ENCODE peak calls at places on chromosomes 6 and 20, in seven cellular contexts. One of them, this sample, is unnamed.

GRCh38 chr6:42694586-42694985 is 27.8 kb downstream of the PRPH2 start:
- DNase-seq in Peyer's patch: no peak
- DNase-seq in aorta: no peak
- DNase-seq in breast epithelium: no peak
- DNase-seq in left ventricle myocardium inferior: no peak
- DNase-seq in tibial nerve: no peak
- DNase-seq in naive thymus-derived CD4-positive, alpha-beta T cell: no peak
- DNase-seq in this sample: no peak

GRCh38 chr6:62392289-62392688 is 106.3 kb upstream of the KHDRBS2 start:
- DNase-seq in Peyer's patch: no peak
- DNase-seq in aorta: no peak
- DNase-seq in breast epithelium: no peak
- DNase-seq in left ventricle myocardium inferior: no peak
- DNase-seq in tibial nerve: no peak
- DNase-seq in naive thymus-derived CD4-positive, alpha-beta T cell: no peak
- DNase-seq in this sample: no peak

GRCh38 chr6:26020291-26020982 is 57.8 kb downstream of the TRIM38 start:
- DNase-seq in Peyer's patch: peak; percentile 76
- DNase-seq in aorta: peak; percentile 91
- DNase-seq in breast epithelium: peak; percentile 85
- DNase-seq in left ventricle myocardium inferior: peak; percentile 73
- DNase-seq in tibial nerve: peak; percentile 64
- DNase-seq in naive thymus-derived CD4-positive, alpha-beta T cell: peak; percentile 68
- DNase-seq in this sample: peak; percentile 63

GRCh38 chr6:149152521-149152920 is 165.0 kb upstream of the TAB2 start:
- DNase-seq in Peyer's patch: no peak
- DNase-seq in aorta: no peak
- DNase-seq in breast epithelium: no peak
- DNase-seq in left ventricle myocardium inferior: no peak
- DNase-seq in tibial nerve: no peak
- DNase-seq in naive thymus-derived CD4-positive, alpha-beta T cell: no peak
- DNase-seq in this sample: no peak

GRCh38 chr20:64226686-64227576 is 28.6 kb upstream of the PCMTD2 start:
- DNase-seq in Peyer's patch: no peak
- DNase-seq in aorta: no peak
- DNase-seq in breast epithelium: no peak
- DNase-seq in left ventricle myocardium inferior: no peak
- DNase-seq in tibial nerve: no peak
- DNase-seq in naive thymus-derived CD4-positive, alpha-beta T cell: no peak
- DNase-seq in this sample: no peak

GRCh38 chr6:88629838-88630462 is 333.5 kb downstream of the RNGTT start:
- DNase-seq in Peyer's patch: peak; percentile 32
- DNase-seq in aorta: no peak
- DNase-seq in breast epithelium: no peak
- DNase-seq in left ventricle myocardium inferior: no peak
- DNase-seq in tibial nerve: no peak
- DNase-seq in naive thymus-derived CD4-positive, alpha-beta T cell: no peak
- DNase-seq in this sample: no peak

GRCh38 chr20:1336699-1337387 is 7.9 kb upstream of the SDCBP2 start:
- DNase-seq in Peyer's patch: no peak
- DNase-seq in aorta: peak; percentile 86
- DNase-seq in breast epithelium: peak; percentile 69
- DNase-seq in left ventricle myocardium inferior: peak; percentile 84
- DNase-seq in tibial nerve: no peak
- DNase-seq in naive thymus-derived CD4-positive, alpha-beta T cell: no peak
- DNase-seq in this sample: no peak

GRCh38 chr6:101296184-101296583 is 97.3 kb upstream of the GRIK2 start:
- DNase-seq in Peyer's patch: no peak
- DNase-seq in aorta: no peak
- DNase-seq in breast epithelium: no peak
- DNase-seq in left ventricle myocardium inferior: no peak
- DNase-seq in tibial nerve: no peak
- DNase-seq in naive thymus-derived CD4-positive, alpha-beta T cell: no peak
- DNase-seq in this sample: no peak

GRCh38 chr20:44785768-44786167 is 24.6 kb downstream of the RIMS4 start:
- DNase-seq in Peyer's patch: no peak
- DNase-seq in aorta: no peak
- DNase-seq in breast epithelium: no peak
- DNase-seq in left ventricle myocardium inferior: no peak
- DNase-seq in tibial nerve: no peak
- DNase-seq in naive thymus-derived CD4-positive, alpha-beta T cell: no peak
- DNase-seq in this sample: no peak

GRCh38 chr20:22796465-22797077 is 212.2 kb upstream of the FOXA2 start:
- DNase-seq in Peyer's patch: no peak
- DNase-seq in aorta: no peak
- DNase-seq in breast epithelium: no peak
- DNase-seq in left ventricle myocardium inferior: no peak
- DNase-seq in tibial nerve: no peak
- DNase-seq in naive thymus-derived CD4-positive, alpha-beta T cell: no peak
- DNase-seq in this sample: no peak

GRCh38 chr6:37168809-37169457 is 1.0 kb upstream of the PIM1 start:
- DNase-seq in Peyer's patch: peak; percentile 25
- DNase-seq in aorta: no peak
- DNase-seq in breast epithelium: no peak
- DNase-seq in left ventricle myocardium inferior: no peak
- DNase-seq in tibial nerve: peak; percentile 21
- DNase-seq in naive thymus-derived CD4-positive, alpha-beta T cell: no peak
- DNase-seq in this sample: no peak

GRCh38 chr6:99603421-99604160 is 3.0 kb upstream of the PRDM13 start:
- DNase-seq in Peyer's patch: no peak
- DNase-seq in aorta: peak; percentile 80
- DNase-seq in breast epithelium: no peak
- DNase-seq in left ventricle myocardium inferior: no peak
- DNase-seq in tibial nerve: no peak
- DNase-seq in naive thymus-derived CD4-positive, alpha-beta T cell: no peak
- DNase-seq in this sample: no peak

GRCh38 chr6:38187285-38187684 is 367.8 kb downstream of the ZFAND3 start:
- DNase-seq in Peyer's patch: peak; percentile 6
- DNase-seq in aorta: no peak
- DNase-seq in breast epithelium: peak; percentile 37
- DNase-seq in left ventricle myocardium inferior: no peak
- DNase-seq in tibial nerve: no peak
- DNase-seq in naive thymus-derived CD4-positive, alpha-beta T cell: no peak
- DNase-seq in this sample: no peak

GRCh38 chr20:62136283-62137091 is 6.7 kb downstream of the PSMA7 start:
- DNase-seq in Peyer's patch: peak; percentile 76
- DNase-seq in aorta: peak; percentile 86
- DNase-seq in breast epithelium: peak; percentile 63
- DNase-seq in left ventricle myocardium inferior: peak; percentile 66
- DNase-seq in tibial nerve: peak; percentile 61
- DNase-seq in naive thymus-derived CD4-positive, alpha-beta T cell: peak; percentile 54
- DNase-seq in this sample: peak; percentile 46

GRCh38 chr6:157813191-157813590 is 9.9 kb upstream of the SNX9 start:
- DNase-seq in Peyer's patch: no peak
- DNase-seq in aorta: no peak
- DNase-seq in breast epithelium: no peak
- DNase-seq in left ventricle myocardium inferior: peak; percentile 29
- DNase-seq in tibial nerve: no peak
- DNase-seq in naive thymus-derived CD4-positive, alpha-beta T cell: no peak
- DNase-seq in this sample: no peak

GRCh38 chr20:6993526-6993925 is 226.0 kb downstream of the BMP2 start:
- DNase-seq in Peyer's patch: no peak
- DNase-seq in aorta: no peak
- DNase-seq in breast epithelium: no peak
- DNase-seq in left ventricle myocardium inferior: no peak
- DNase-seq in tibial nerve: no peak
- DNase-seq in naive thymus-derived CD4-positive, alpha-beta T cell: no peak
- DNase-seq in this sample: no peak

GRCh38 chr6:144581807-144582537 is 296.8 kb downstream of the UTRN start:
- DNase-seq in Peyer's patch: no peak
- DNase-seq in aorta: no peak
- DNase-seq in breast epithelium: no peak
- DNase-seq in left ventricle myocardium inferior: no peak
- DNase-seq in tibial nerve: no peak
- DNase-seq in naive thymus-derived CD4-positive, alpha-beta T cell: no peak
- DNase-seq in this sample: no peak

GRCh38 chr20:4832469-4832868 is 110.8 kb downstream of the PRND start:
- DNase-seq in Peyer's patch: no peak
- DNase-seq in aorta: no peak
- DNase-seq in breast epithelium: no peak
- DNase-seq in left ventricle myocardium inferior: no peak
- DNase-seq in tibial nerve: no peak
- DNase-seq in naive thymus-derived CD4-positive, alpha-beta T cell: no peak
- DNase-seq in this sample: no peak

GRCh38 chr20:33372993-33373441 is 28.3 kb downstream of the CDK5RAP1 start:
- DNase-seq in Peyer's patch: no peak
- DNase-seq in aorta: no peak
- DNase-seq in breast epithelium: no peak
- DNase-seq in left ventricle myocardium inferior: no peak
- DNase-seq in tibial nerve: no peak
- DNase-seq in naive thymus-derived CD4-positive, alpha-beta T cell: no peak
- DNase-seq in this sample: no peak

GRCh38 chr6:152267967-152268845 is 369.0 kb downstream of the SYNE1 start:
- DNase-seq in Peyer's patch: no peak
- DNase-seq in aorta: no peak
- DNase-seq in breast epithelium: no peak
- DNase-seq in left ventricle myocardium inferior: no peak
- DNase-seq in tibial nerve: no peak
- DNase-seq in naive thymus-derived CD4-positive, alpha-beta T cell: no peak
- DNase-seq in this sample: no peak

GRCh38 chr20:57560554-57561355 is at the start of gene PCK1:
- DNase-seq in Peyer's patch: no peak
- DNase-seq in aorta: no peak
- DNase-seq in breast epithelium: no peak
- DNase-seq in left ventricle myocardium inferior: peak; percentile 60
- DNase-seq in tibial nerve: peak; percentile 34
- DNase-seq in naive thymus-derived CD4-positive, alpha-beta T cell: no peak
- DNase-seq in this sample: no peak

GRCh38 chr6:106913676-106914280 is 60.8 kb downstream of the CD24 start:
- DNase-seq in Peyer's patch: no peak
- DNase-seq in aorta: no peak
- DNase-seq in breast epithelium: no peak
- DNase-seq in left ventricle myocardium inferior: no peak
- DNase-seq in tibial nerve: no peak
- DNase-seq in naive thymus-derived CD4-positive, alpha-beta T cell: no peak
- DNase-seq in this sample: no peak

GRCh38 chr20:50534567-50534966 is 24.4 kb downstream of the PTPN1 start:
- DNase-seq in Peyer's patch: no peak
- DNase-seq in aorta: no peak
- DNase-seq in breast epithelium: no peak
- DNase-seq in left ventricle myocardium inferior: no peak
- DNase-seq in tibial nerve: no peak
- DNase-seq in naive thymus-derived CD4-positive, alpha-beta T cell: no peak
- DNase-seq in this sample: no peak

GRCh38 chr6:34928220-34928619 is 39.2 kb downstream of the ANKS1A start:
- DNase-seq in Peyer's patch: no peak
- DNase-seq in aorta: no peak
- DNase-seq in breast epithelium: no peak
- DNase-seq in left ventricle myocardium inferior: no peak
- DNase-seq in tibial nerve: no peak
- DNase-seq in naive thymus-derived CD4-positive, alpha-beta T cell: no peak
- DNase-seq in this sample: no peak

GRCh38 chr20:45359406-45360148 is 3.4 kb upstream of the SYS1 start:
- DNase-seq in Peyer's patch: no peak
- DNase-seq in aorta: no peak
- DNase-seq in breast epithelium: no peak
- DNase-seq in left ventricle myocardium inferior: no peak
- DNase-seq in tibial nerve: no peak
- DNase-seq in naive thymus-derived CD4-positive, alpha-beta T cell: no peak
- DNase-seq in this sample: no peak

GRCh38 chr6:43308101-43308989 is at the start of gene CRIP3:
- DNase-seq in Peyer's patch: peak; percentile 65
- DNase-seq in aorta: peak; percentile 82
- DNase-seq in breast epithelium: no peak
- DNase-seq in left ventricle myocardium inferior: peak; percentile 44
- DNase-seq in tibial nerve: no peak
- DNase-seq in naive thymus-derived CD4-positive, alpha-beta T cell: peak; percentile 29
- DNase-seq in this sample: peak; percentile 27

GRCh38 chr6:106101466-106101865 is 15.3 kb downstream of the PRDM1 start:
- DNase-seq in Peyer's patch: no peak
- DNase-seq in aorta: no peak
- DNase-seq in breast epithelium: no peak
- DNase-seq in left ventricle myocardium inferior: no peak
- DNase-seq in tibial nerve: no peak
- DNase-seq in naive thymus-derived CD4-positive, alpha-beta T cell: no peak
- DNase-seq in this sample: no peak

GRCh38 chr6:148445620-148446019 is 103.0 kb downstream of the SASH1 start:
- DNase-seq in Peyer's patch: no peak
- DNase-seq in aorta: no peak
- DNase-seq in breast epithelium: no peak
- DNase-seq in left ventricle myocardium inferior: no peak
- DNase-seq in tibial nerve: no peak
- DNase-seq in naive thymus-derived CD4-positive, alpha-beta T cell: no peak
- DNase-seq in this sample: no peak

GRCh38 chr6:142260748-142261147 is 41.1 kb upstream of the ADGRG6 start:
- DNase-seq in Peyer's patch: no peak
- DNase-seq in aorta: no peak
- DNase-seq in breast epithelium: no peak
- DNase-seq in left ventricle myocardium inferior: no peak
- DNase-seq in tibial nerve: no peak
- DNase-seq in naive thymus-derived CD4-positive, alpha-beta T cell: no peak
- DNase-seq in this sample: no peak

GRCh38 chr6:108560463-108561308 is at the start of gene FOXO3:
- DNase-seq in Peyer's patch: peak; percentile 87
- DNase-seq in aorta: peak; percentile 97
- DNase-seq in breast epithelium: peak; percentile 89
- DNase-seq in left ventricle myocardium inferior: peak; percentile 93
- DNase-seq in tibial nerve: peak; percentile 88
- DNase-seq in naive thymus-derived CD4-positive, alpha-beta T cell: peak; percentile 64
- DNase-seq in this sample: peak; percentile 72

GRCh38 chr6:121157913-121158312 is 176.4 kb downstream of the TBC1D32 start:
- DNase-seq in Peyer's patch: no peak
- DNase-seq in aorta: no peak
- DNase-seq in breast epithelium: no peak
- DNase-seq in left ventricle myocardium inferior: no peak
- DNase-seq in tibial nerve: no peak
- DNase-seq in naive thymus-derived CD4-positive, alpha-beta T cell: no peak
- DNase-seq in this sample: no peak
- H3K9me3 ChIP-seq in Peyer's patch: no peaks in the 10 kb centered on the region
- H3K9me3 ChIP-seq in aorta: peaks cover 3% of the 10 kb centered on the region
- H3K9me3 ChIP-seq in breast epithelium: peaks cover 12% of the 10 kb centered on the region
- H3K9me3 ChIP-seq in left ventricle myocardium inferior: peaks cover 12% of the 10 kb centered on the region
- H3K9me3 ChIP-seq in tibial nerve: no peaks in the 10 kb centered on the region
- H3K9me3 ChIP-seq in naive thymus-derived CD4-positive, alpha-beta T cell: no peaks in the 10 kb centered on the region
- H3K9me3 ChIP-seq in this sample: no peaks in the 10 kb centered on the region

GRCh38 chr20:42572320-42573016 is 617.2 kb downstream of the PTPRT start:
- DNase-seq in Peyer's patch: no peak
- DNase-seq in aorta: no peak
- DNase-seq in breast epithelium: no peak
- DNase-seq in left ventricle myocardium inferior: no peak
- DNase-seq in tibial nerve: no peak
- DNase-seq in naive thymus-derived CD4-positive, alpha-beta T cell: no peak
- DNase-seq in this sample: no peak
- H3K9me3 ChIP-seq in Peyer's patch: no peaks in the 10 kb centered on the region
- H3K9me3 ChIP-seq in aorta: no peaks in the 10 kb centered on the region
- H3K9me3 ChIP-seq in breast epithelium: no peaks in the 10 kb centered on the region
- H3K9me3 ChIP-seq in left ventricle myocardium inferior: peaks cover 26% of the 10 kb centered on the region
- H3K9me3 ChIP-seq in tibial nerve: no peaks in the 10 kb centered on the region
- H3K9me3 ChIP-seq in naive thymus-derived CD4-positive, alpha-beta T cell: no peaks in the 10 kb centered on the region
- H3K9me3 ChIP-seq in this sample: no peaks in the 10 kb centered on the region

GRCh38 chr6:155916870-155917624 is 461.4 kb upstream of the NOX3 start:
- DNase-seq in Peyer's patch: no peak
- DNase-seq in aorta: no peak
- DNase-seq in breast epithelium: no peak
- DNase-seq in left ventricle myocardium inferior: no peak
- DNase-seq in tibial nerve: no peak
- DNase-seq in naive thymus-derived CD4-positive, alpha-beta T cell: no peak
- DNase-seq in this sample: no peak
- H3K9me3 ChIP-seq in Peyer's patch: no peaks in the 10 kb centered on the region
- H3K9me3 ChIP-seq in aorta: no peaks in the 10 kb centered on the region
- H3K9me3 ChIP-seq in breast epithelium: no peaks in the 10 kb centered on the region
- H3K9me3 ChIP-seq in left ventricle myocardium inferior: no peaks in the 10 kb centered on the region
- H3K9me3 ChIP-seq in tibial nerve: no peaks in the 10 kb centered on the region
- H3K9me3 ChIP-seq in naive thymus-derived CD4-positive, alpha-beta T cell: no peaks in the 10 kb centered on the region
- H3K9me3 ChIP-seq in this sample: no peaks in the 10 kb centered on the region

GRCh38 chr6:75486850-75487568 is 6.6 kb downstream of the FILIP1 start:
- DNase-seq in Peyer's patch: no peak
- DNase-seq in aorta: no peak
- DNase-seq in breast epithelium: no peak
- DNase-seq in left ventricle myocardium inferior: no peak
- DNase-seq in tibial nerve: no peak
- DNase-seq in naive thymus-derived CD4-positive, alpha-beta T cell: no peak
- DNase-seq in this sample: no peak
- H3K9me3 ChIP-seq in Peyer's patch: no peaks in the 10 kb centered on the region
- H3K9me3 ChIP-seq in aorta: no peaks in the 10 kb centered on the region
- H3K9me3 ChIP-seq in breast epithelium: no peaks in the 10 kb centered on the region
- H3K9me3 ChIP-seq in left ventricle myocardium inferior: no peaks in the 10 kb centered on the region
- H3K9me3 ChIP-seq in tibial nerve: no peaks in the 10 kb centered on the region
- H3K9me3 ChIP-seq in naive thymus-derived CD4-positive, alpha-beta T cell: no peaks in the 10 kb centered on the region
- H3K9me3 ChIP-seq in this sample: no peaks in the 10 kb centered on the region